ENCODE peak calls at places on chromosomes 6 and 20, in five cellular contexts. H is esophagus squamous epithelium, I is AG10803, Y is AG04450, Q is ovary. V is an unnamed sample.

GRCh38 chr20:37711987-37712961 is 18.4 kb downstream of the CTNNBL1 start:
- DNase-seq in H (no peak), I (no peak), Y (no peak), Q (no peak), V (no peak)

GRCh38 chr6:168145747-168146596 is 67.0 kb upstream of the FRMD1 start:
- DNase-seq in H (no peak), I (no peak), Y (no peak), Q (no peak), V (no peak)

GRCh38 chr20:13717631-13718044 is 67.1 kb downstream of the ESF1 start:
- DNase-seq in H (no peak), I (no peak), Y (no peak), Q (no peak), V (no peak)

GRCh38 chr6:169982461-169983386 is 231.3 kb downstream of the ERMARD start:
- DNase-seq in H (no peak), I (no peak), Y (no peak), Q (no peak), V (no peak)

GRCh38 chr20:8616792-8617191 is 452.1 kb upstream of the PLCB4 start:
- DNase-seq in H (no peak), I (peak; percentile 84), Y (no peak), Q (no peak), V (peak; percentile 19)

GRCh38 chr20:63024573-63025392 is 18.0 kb upstream of the BHLHE23 start:
- DNase-seq in H (no peak), I (no peak), Y (no peak), Q (no peak), V (no peak)

GRCh38 chr20:46970937-46971630 is 76.4 kb downstream of the EYA2 start:
- DNase-seq in H (no peak), I (peak; percentile 71), Y (peak; percentile 83), Q (no peak), V (peak; percentile 87)

GRCh38 chr6:113539202-113539601 is 317.9 kb upstream of the MARCKS start:
- DNase-seq in H (no peak), I (no peak), Y (no peak), Q (no peak), V (peak; percentile 41)

GRCh38 chr6:79737172-79737571 is 106.0 kb downstream of the SH3BGRL2 start:
- DNase-seq in H (no peak), I (no peak), Y (no peak), Q (no peak), V (peak; percentile 33)

GRCh38 chr20:58585753-58586540 is 65.1 kb upstream of the STX16 start:
- DNase-seq in H (no peak), I (peak; percentile 49), Y (no peak), Q (no peak), V (peak; percentile 20)

GRCh38 chr6:164303092-164304007 is 888.8 kb downstream of the QKI start:
- DNase-seq in H (no peak), I (peak; percentile 29), Y (no peak), Q (no peak), V (peak; percentile 42)

GRCh38 chr6:126367849-126368248 is 27.9 kb downstream of the CENPW start:
- DNase-seq in H (no peak), I (no peak), Y (no peak), Q (no peak), V (no peak)

GRCh38 chr6:30349411-30350177 is 4.6 kb downstream of the RPP21 start:
- DNase-seq in H (no peak), I (no peak), Y (no peak), Q (no peak), V (no peak)

GRCh38 chr20:25071722-25072121 is 10.2 kb downstream of the VSX1 start:
- DNase-seq in H (no peak), I (no peak), Y (no peak), Q (no peak), V (no peak)

GRCh38 chr20:2204021-2204420 is 91.8 kb upstream of the TGM3 start:
- DNase-seq in H (no peak), I (no peak), Y (no peak), Q (no peak), V (no peak)

GRCh38 chr6:125183391-125183790 is 29.8 kb downstream of the TPD52L1 start:
- DNase-seq in H (no peak), I (no peak), Y (no peak), Q (no peak), V (no peak)

GRCh38 chr20:20780127-20780822 is 67.8 kb upstream of the RALGAPA2 start:
- DNase-seq in H (no peak), I (peak; percentile 13), Y (no peak), Q (no peak), V (peak; percentile 1)

GRCh38 chr6:122818866-122819265 is 29.8 kb downstream of the SMPDL3A start:
- DNase-seq in H (no peak), I (no peak), Y (no peak), Q (no peak), V (no peak)

GRCh38 chr6:25389501-25389900 is 110.3 kb downstream of the CARMIL1 start:
- DNase-seq in H (no peak), I (peak; percentile 52), Y (no peak), Q (no peak), V (peak; percentile 18)

GRCh38 chr6:5723905-5724691 is 282.6 kb downstream of the NRN1 start:
- DNase-seq in H (no peak), I (no peak), Y (no peak), Q (no peak), V (peak; percentile 42)

GRCh38 chr6:47478233-47479155 is 905 bp downstream of the CD2AP start:
- DNase-seq in H (no peak), I (peak; percentile 33), Y (no peak), Q (no peak), V (peak; percentile 38)

GRCh38 chr20:10040070-10040970 is 5.5 kb downstream of the ANKEF1 start:
- DNase-seq in H (no peak), I (peak; percentile 40), Y (peak; percentile 13), Q (no peak), V (peak; percentile 31)

GRCh38 chr6:104957301-104958177 is 632 bp downstream of the LIN28B start:
- DNase-seq in H (no peak), I (no peak), Y (no peak), Q (no peak), V (no peak)

GRCh38 chr6:56806368-56806767 is 148.5 kb upstream of the BEND6 start:
- DNase-seq in H (no peak), I (peak; percentile 15), Y (no peak), Q (no peak), V (no peak)

GRCh38 chr20:32971703-32972161 is 32.5 kb downstream of the SUN5 start:
- DNase-seq in H (no peak), I (no peak), Y (no peak), Q (no peak), V (peak; percentile 19)

DNA sequence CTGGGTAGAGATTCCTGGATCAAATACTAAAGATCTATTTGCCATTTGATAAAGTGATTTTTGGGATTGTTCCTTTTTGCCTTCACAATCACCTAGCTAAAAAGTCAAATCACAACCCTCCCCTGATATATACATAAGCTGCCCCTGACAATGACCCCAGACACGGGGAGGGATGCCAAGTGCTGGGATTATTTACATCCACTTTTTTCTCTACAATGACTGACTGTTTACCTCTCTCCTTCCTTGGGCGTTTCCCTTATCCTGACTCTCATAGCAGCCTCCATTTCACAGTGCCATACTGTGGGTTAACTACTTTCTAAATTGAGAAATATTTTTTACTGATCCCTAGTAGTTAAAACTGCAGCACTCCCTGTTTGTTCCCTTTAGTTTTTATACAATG is 150.8 kb upstream of the TMEM170B start:
- DNase-seq in H (no peak), I (no peak), Y (no peak), Q (no peak), V (no peak)
- H3K4me3 ChIP-seq in H (no peak overlapping the region), I (no peak overlapping the region), Y (no peak overlapping the region), Q (no peak overlapping the region), V (no peak overlapping the region)

GRCh38 chr6:26593278-26594127 is 3.2 kb upstream of the ABT1 start:
- DNase-seq in H (no peak), I (no peak), Y (no peak), Q (no peak), V (no peak)

GRCh38 chr6:26595669-26596269 is 984 bp upstream of the ABT1 start:
- DNase-seq in H (no peak), I (peak; percentile 84), Y (peak; percentile 71), Q (peak; percentile 92), V (peak; percentile 87)

GRCh38 chr6:26594730-26595632 is 1.8 kb upstream of the ABT1 start:
- DNase-seq in H (no peak), I (peak; percentile 70), Y (no peak), Q (peak; percentile 50), V (peak; percentile 81)

GRCh38 chr6:26594128-26594493 is 2.6 kb upstream of the ABT1 start:
- DNase-seq in H (no peak), I (no peak), Y (no peak), Q (no peak), V (no peak)

GRCh38 chr6:26592649-26593048 is 4.1 kb upstream of the ABT1 start:
- DNase-seq in H (no peak), I (peak; percentile 39), Y (no peak), Q (no peak), V (peak; percentile 41)
- TF ChIP-seq CTCF in H (no peak), I (peak; percentile 10), Y (no peak), Q (no peak), V (peak; percentile 19)

GRCh38 chr6:43627008-43627825 is 1.8 kb downstream of the GTPBP2 start:
- DNase-seq in H (no peak), I (peak; percentile 97), Y (peak; percentile 96), Q (peak; percentile 63), V (peak; percentile 99)
- H3K4me3 ChIP-seq in H (peak overlapping the region; percentile 95), I (peak overlapping the region; percentile 97), Y (peak overlapping the region; percentile 49), Q (no peak overlapping the region), V (peak overlapping the region; percentile 38)

GRCh38 chr6:52931351-52931750 is 21.9 kb upstream of the GSTA3 start:
- DNase-seq in H (no peak), I (no peak), Y (no peak), Q (no peak), V (no peak)
- TF ChIP-seq CTCF in H (no peak), I (no peak), Y (no peak), Q (no peak), V (no peak)

DNA sequence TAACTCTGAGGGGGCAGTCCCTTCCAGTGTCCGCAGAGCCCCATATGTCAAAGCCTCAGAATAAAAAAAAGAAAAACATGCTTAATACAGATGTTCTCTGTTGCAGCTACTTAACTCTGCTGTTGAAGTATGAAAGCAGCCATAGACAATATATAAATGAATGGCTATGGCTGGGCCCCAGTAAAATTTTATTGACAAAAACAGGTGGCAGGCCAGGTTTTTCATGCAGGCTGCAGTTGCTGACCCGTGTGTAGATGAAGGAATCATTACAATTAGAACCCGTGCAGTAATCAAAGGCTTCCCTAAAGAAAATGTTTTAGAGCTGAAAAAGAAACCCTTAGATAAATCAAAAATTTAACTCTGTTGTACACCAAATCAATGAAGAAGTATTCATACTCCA is 13.0 kb upstream of the RIN2 start:
- DNase-seq in H (no peak), I (no peak), Y (no peak), Q (no peak), V (no peak)
- H3K4me3 ChIP-seq in H (no peak overlapping the region), I (no peak overlapping the region), Y (no peak overlapping the region), Q (no peak overlapping the region), V (no peak overlapping the region)

DNA sequence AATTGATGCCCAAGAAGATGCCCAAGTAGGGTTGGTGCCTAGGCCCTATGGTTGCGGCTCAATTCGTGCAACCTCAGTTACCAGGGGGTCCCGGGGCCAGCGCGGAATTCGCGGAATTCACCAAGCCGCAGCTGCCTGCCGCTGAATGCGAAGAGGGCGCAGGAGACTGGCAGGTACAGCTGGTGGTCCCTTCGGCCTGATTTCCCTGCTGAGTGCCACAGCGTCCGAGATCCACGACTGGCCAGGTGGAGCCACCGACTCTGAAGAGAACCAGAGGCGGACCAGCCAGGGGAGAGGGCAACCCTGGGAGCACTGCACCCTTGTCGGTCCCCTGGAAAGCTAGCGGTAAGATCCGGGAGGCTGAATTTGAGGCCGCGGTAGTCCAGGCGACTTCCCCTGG is 6.8 kb upstream of the TFAP2D start:
- DNase-seq in H (no peak), I (no peak), Y (no peak), Q (no peak), V (no peak)
- TF ChIP-seq CTCF in H (no peak), I (no peak), Y (no peak), Q (no peak), V (no peak)

V was measured in choroid plexus epithelial cell.